ENCODE peak calls at places on chromosomes 7 and 10, in seven cellular contexts. P is HEK293T, K is HCT116, U is WTC11, W is H1, M is K562, V is HepG2. E is an unnamed sample.

GRCh38 chr10:71076473-71077142 is 135.8 kb upstream of the UNC5B start:
- DNase-seq in V (no peak), W (peak), K (no peak), M (no peak), U (peak), P (no peak), E (no peak)

GRCh38 chr10:22682237-22683192 is 31.9 kb downstream of the PIP4K2A start:
- DNase-seq in V (peak), W (no peak), K (peak), P (no peak), U (no peak), M (peak), E (peak)

GRCh38 chr7:124536156-124536762 is 229.3 kb downstream of the GPR37 start:
- DNase-seq in M (no peak), W (no peak), V (no peak), K (no peak), U (no peak), P (no peak), E (no peak)

GRCh38 chr10:72812798-72813430 is 80.6 kb upstream of the OIT3 start:
- DNase-seq in P (no peak), U (no peak), V (no peak), M (no peak), K (peak), W (no peak), E (no peak)

GRCh38 chr7:147570390-147570789 is 1020.2 kb upstream of the C7orf33 start:
- DNase-seq in K (no peak), P (no peak), M (no peak), W (no peak), V (no peak), U (no peak), E (no peak)

GRCh38 chr10:6151087-6151977 is 51.4 kb upstream of the PFKFB3 start:
- DNase-seq in W (peak), V (peak), P (peak), K (no peak), U (peak), M (peak), E (peak)

GRCh38 chr10:102549549-102549948 is 45.8 kb downstream of the SUFU start:
- DNase-seq in W (no peak), P (no peak), M (no peak), U (no peak), V (no peak), K (no peak), E (no peak)

GRCh38 chr7:43823941-43824340 is 45.4 kb downstream of the MRPS24 start:
- DNase-seq in U (no peak), K (no peak), M (peak), P (peak), W (no peak), V (no peak), E (no peak)

GRCh38 chr7:45146531-45147379 is 10.8 kb upstream of the RAMP3 start:
- DNase-seq in U (no peak), V (no peak), M (peak), P (no peak), K (no peak), W (no peak), E (no peak)

GRCh38 chr7:135672560-135673359 is 10.4 kb downstream of the STMP1 start:
- DNase-seq in P (peak), M (peak), K (peak), V (peak), W (no peak), U (no peak), E (no peak)

GRCh38 chr7:117480978-117481377 is 1.2 kb downstream of the CFTR start:
- DNase-seq in M (no peak), U (no peak), W (no peak), P (peak), K (no peak), V (no peak), E (no peak)

DNA sequence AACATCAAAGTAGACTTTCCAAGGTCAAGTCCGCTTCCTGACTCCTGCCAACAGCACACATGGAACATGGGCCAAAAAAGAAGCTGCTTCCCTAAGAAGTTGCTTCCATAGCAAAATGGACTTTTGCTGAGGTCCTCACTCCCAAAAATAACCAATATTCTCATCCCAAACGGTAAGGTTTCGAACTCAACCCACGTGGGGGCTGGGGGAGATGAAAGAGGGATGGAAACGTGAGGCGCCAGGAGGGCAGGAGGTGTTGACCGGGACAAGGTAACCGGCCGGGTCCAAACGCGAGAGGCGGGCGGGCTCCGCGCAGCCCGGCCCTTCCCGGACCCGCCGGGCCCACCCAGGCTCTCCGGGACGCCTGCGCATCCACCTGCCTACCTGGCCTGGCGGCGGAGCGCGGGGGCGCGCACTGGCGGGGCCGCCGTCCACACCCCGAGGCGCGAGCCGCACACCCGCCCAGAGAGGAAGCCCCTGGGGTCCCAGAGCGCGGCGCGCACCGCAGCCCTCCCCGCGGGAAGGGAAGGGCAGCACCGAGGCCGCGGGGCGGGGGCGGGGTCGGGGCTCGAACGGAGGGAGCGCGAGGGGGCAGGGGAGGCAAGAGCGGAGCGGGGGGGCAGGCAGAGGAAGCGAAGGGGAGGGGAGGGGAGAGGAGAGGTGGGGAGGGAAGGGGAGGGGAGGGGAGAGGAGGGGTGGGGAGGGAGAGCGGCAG is 740 bp downstream of the LMBR1 start:
- DNase-seq in M (peak), W (peak), P (peak), U (peak), K (no peak), V (peak), E (no peak)
- TF ChIP-seq SP1 in M (no peak), W (no peak), P (no peak), U (peak), K (no peak), V (no peak), E (no peak)

GRCh38 chr10:34045571-34046190 is 711.2 kb upstream of the NRP1 start:
- DNase-seq in M (no peak), U (no peak), P (no peak), V (no peak), W (no peak), K (no peak), E (no peak)
- TF ChIP-seq SP1 in M (no peak), U (no peak), P (no peak), V (no peak), W (no peak), K (no peak), E (no peak)

DNA sequence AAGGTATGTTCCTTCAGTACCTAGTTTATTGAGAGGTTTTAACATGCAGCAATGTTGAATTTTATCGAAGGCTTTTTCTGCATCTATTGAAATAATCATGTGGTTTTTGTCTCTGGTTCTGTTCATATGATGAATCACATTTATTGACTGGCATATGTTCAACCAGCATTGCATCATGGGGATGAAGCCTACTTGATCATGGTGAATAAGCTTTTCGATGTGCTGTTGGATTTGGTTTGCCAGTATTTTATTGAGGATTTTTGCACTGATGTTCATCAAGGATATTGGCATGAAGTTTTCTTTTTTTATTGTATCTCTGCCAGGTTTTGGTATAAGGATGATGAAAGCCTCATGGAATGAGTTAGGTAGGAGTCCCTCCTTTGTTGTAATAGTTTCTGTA is 204.0 kb upstream of the GNAI1 start:
- DNase-seq in U (no peak), W (no peak), P (no peak), M (no peak), K (no peak), V (no peak), E (no peak)
- TF ChIP-seq SP1 in U (no peak), W (no peak), P (no peak), M (no peak), K (no peak), V (no peak), E (no peak)

GRCh38 chr10:124065382-124066155 is 27.8 kb downstream of the CHST15 start:
- DNase-seq in W (no peak), M (no peak), U (peak), K (no peak), V (no peak), P (no peak), E (no peak)

GRCh38 chr10:124064676-124065075 is 28.7 kb downstream of the CHST15 start:
- DNase-seq in M (no peak), K (no peak), W (no peak), U (no peak), P (no peak), V (no peak), E (no peak)

GRCh38 chr10:124062390-124062789 is 31.0 kb downstream of the CHST15 start:
- DNase-seq in K (no peak), W (no peak), V (peak), P (no peak), M (no peak), U (no peak), E (no peak)

GRCh38 chr10:124064158-124064603 is 29.2 kb downstream of the CHST15 start:
- DNase-seq in M (no peak), W (no peak), K (no peak), U (no peak), V (peak), P (no peak), E (no peak)

GRCh38 chr10:124063736-124064135 is 29.7 kb downstream of the CHST15 start:
- DNase-seq in P (no peak), W (no peak), K (no peak), U (no peak), V (peak), M (no peak), E (no peak)
- TF ChIP-seq SP1 in P (no peak), W (no peak), K (no peak), U (no peak), V (no peak), M (no peak), E (no peak)

GRCh38 chr7:78139335-78139734 is 340.8 kb downstream of the PHTF2 start:
- DNase-seq in K (no peak), W (no peak), M (no peak), V (no peak), P (no peak), U (no peak), E (no peak)
- TF ChIP-seq SP1 in K (no peak), W (no peak), M (no peak), V (no peak), P (no peak), U (no peak), E (no peak)